ENCODE peak calls at places on chromosomes 4 and X, in four cellular contexts. B is A549, D is HepG2, I is K562. P is an unnamed sample.

GRCh38 chr4:8120518-8120917 is 38.1 kb downstream of the ABLIM2 start:
- DNase-seq in I (no peak), D (no peak), B (no peak), P (no peak)

GRCh38 chr4:141058739-141059507 is 74.3 kb downstream of the RNF150 start:
- DNase-seq in B (no peak), D (no peak), I (no peak), P (no peak)

GRCh38 chr4:3320361-3321023 is 27.7 kb downstream of the RGS12 start:
- DNase-seq in D (no peak), I (no peak), B (no peak), P (no peak)

GRCh38 chrX:114619874-114620273 is 36.0 kb downstream of the HTR2C start:
- DNase-seq in I (peak), B (no peak), D (no peak), P (no peak)

GRCh38 chr4:70706516-70706915 is 15.2 kb upstream of the RUFY3 start:
- DNase-seq in D (no peak), B (no peak), I (no peak), P (no peak)

GRCh38 chr4:13654158-13654797 is 26.8 kb upstream of the BOD1L1 start:
- DNase-seq in D (peak), B (peak), I (peak), P (no peak)

GRCh38 chr4:76373919-76374552 is 46.9 kb downstream of the CCDC158 start:
- DNase-seq in I (no peak), B (no peak), D (no peak), P (no peak)

GRCh38 chr4:66855956-66856355 is 689.3 kb downstream of the CENPC start:
- DNase-seq in I (no peak), B (no peak), D (no peak), P (no peak)

GRCh38 chr4:147981305-147981704 is 249.4 kb downstream of the ARHGAP10 start:
- DNase-seq in I (no peak), B (no peak), D (no peak), P (no peak)

GRCh38 chrX:40098264-40099045 is 697 bp upstream of the BCOR start:
- DNase-seq in I (peak), D (no peak), B (peak), P (no peak)

DNA sequence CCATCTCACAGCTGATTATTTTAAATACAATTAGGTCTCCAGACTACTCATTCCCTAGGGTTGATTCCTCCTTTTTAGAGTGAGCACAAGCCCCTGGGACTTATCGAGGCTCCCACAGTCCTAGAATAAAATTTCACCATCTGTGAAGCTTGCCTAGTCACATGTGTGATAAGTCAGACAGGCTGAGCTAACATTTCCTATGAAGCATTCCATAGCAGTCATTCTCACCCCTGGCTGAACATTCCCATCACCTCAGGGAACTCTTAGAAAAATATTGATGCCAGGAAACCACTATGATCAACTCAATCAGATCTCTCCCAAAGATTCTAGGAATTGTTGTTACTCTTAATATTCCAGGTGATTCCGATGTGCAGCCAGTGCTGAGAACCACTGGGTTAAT is 37.7 kb downstream of the ARHGEF9 start:
- DNase-seq in I (no peak), B (no peak), D (no peak), P (no peak)
- TF ChIP-seq MAX in I (no peak), B (no peak), D (no peak), P (no peak)

GRCh38 chr4:113222006-113222405 is 172.6 kb downstream of the ANK2 start:
- DNase-seq in D (no peak), B (no peak), I (no peak), P (no peak)

GRCh38 chr4:113223001-113223400 is 173.5 kb downstream of the ANK2 start:
- DNase-seq in B (no peak), I (no peak), D (no peak), P (no peak)

DNA sequence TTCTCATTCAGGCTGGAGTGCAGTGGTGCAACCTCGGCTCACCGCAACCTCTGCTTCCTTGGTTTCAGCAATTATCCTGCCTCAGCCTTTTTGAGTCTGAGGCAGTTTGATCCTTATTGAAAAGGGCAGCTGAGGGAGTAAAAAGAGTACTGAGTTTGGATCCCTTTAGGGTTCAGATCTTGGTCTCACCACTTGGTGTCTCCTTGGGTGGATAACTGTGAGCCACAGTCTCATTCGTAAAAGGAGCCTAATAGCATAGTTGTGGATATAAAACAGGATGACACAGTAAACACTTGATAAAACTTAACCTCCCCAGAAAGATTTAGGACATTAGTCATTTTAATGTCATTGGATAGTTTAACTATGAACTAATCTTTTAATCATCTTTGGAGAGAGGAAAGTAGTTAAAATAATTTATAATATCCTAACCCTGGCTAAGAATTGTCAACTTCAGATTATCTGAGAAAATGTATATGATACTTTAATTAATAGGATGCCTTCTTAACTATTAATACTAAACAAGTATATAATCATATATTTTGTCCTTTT is 173.1 kb downstream of the ANK2 start:
- DNase-seq in D (no peak), I (no peak), B (no peak), P (no peak)
- TF ChIP-seq CTCF in D (no peak), I (no peak), B (no peak), P (no peak)

DNA sequence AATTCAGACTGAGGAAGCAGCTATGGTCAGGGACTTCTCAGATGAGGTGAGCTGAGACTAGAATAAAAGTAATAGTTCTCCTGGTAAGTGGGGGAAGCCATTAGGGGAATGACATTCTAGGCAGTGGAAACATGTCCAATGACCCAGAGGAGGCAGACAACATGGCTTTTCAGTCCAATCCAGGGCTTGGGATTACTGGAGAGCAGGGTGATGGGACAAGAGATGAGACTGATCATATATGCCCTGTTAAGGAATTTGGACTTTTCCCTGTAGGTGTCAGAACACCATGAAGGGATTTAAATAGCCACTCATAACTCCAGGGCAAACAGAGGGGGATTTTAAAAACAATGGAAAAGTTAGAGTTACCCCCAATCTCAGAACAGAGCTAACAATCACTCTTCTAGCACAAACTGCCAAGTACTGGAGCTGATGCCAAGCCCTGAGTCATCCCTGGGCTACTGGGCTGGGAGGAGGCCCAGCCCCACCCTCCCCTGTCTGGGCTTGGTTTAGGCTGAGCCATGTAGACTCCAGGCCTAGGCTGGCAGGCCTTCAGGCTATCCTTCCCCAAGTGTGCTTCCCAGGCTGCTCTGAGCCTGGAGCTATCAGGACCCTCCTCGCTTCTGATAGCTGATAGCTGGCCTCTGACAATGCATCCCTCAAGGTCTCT is 22.7 kb upstream of the MSN start:
- DNase-seq in B (peak), D (no peak), I (peak), P (peak)
- TF ChIP-seq RAD21 in B (no peak), D (no peak), I (no peak), P (no peak)

DNA sequence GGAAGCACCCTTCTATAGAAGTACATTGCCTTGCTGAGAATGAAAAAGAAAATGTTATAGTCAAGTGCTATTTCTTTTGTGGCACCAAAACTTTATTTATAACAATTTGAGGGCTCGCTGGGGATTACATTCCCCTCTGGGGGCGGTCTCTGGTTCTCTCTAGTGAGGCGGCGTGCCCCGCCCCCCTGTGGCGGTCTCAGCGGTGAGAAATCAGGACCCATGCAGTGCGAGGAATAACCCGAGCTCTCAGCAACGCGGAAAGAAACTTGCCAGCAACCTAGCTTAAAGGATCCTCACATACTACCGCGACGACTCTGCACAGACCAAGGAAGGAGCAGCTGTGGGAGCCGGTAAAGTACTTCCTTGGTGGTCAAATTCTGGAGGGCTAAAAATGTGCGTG is 83.4 kb upstream of the SHISA3 start:
- DNase-seq in I (no peak), B (no peak), D (no peak), P (no peak)
- TF ChIP-seq MAX in I (no peak), B (no peak), D (no peak), P (no peak)

DNA sequence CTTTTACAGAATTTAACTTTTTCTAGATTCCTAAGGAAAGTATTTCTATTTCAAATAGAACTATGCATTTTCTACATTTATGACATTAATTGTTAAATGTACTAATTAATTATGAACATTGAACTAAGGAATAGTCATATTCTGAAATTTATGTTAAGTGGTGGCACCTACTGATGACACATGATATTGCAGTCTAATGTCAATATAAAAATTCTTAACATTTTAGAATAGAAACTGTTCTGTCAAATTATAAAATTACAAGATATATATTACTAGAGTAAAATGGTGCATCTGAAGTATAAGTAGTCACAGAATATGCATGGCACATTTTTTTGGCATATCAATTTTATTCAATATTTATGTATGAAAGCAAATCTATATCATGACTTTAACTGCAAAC is 40.2 kb upstream of the NDNF start:
- DNase-seq in I (no peak), B (no peak), D (no peak), P (no peak)
- TF ChIP-seq CTCF in I (no peak), B (no peak), D (no peak), P (no peak)

P was measured in HCT116.